ENCODE peak calls at places on chromosome 19, in eight cellular contexts. B is uterus, T is fibroblast of mammary gland, D is OCI-LY7, K is kidney epithelial cell, J is fibroblast of the aortic adventitia, U is K562, H is fibroblast of pulmonary artery. Y is an unnamed sample.

GRCh38 chr19:33390120-33390907 is 16.8 kb downstream of the CEBPG start:
- DNase-seq in B (peak; percentile 86), T (peak; percentile 20), D (no peak), K (no peak), J (peak; percentile 87), U (no peak), H (peak; percentile 68), Y (no peak)

GRCh38 chr19:10111405-10111811 is at the start of gene P2RY11:
- DNase-seq in B (no peak), T (no peak), D (no peak), K (no peak), J (no peak), U (peak; percentile 20), H (no peak), Y (no peak)

GRCh38 chr19:13026478-13026999 is 31.3 kb downstream of the NFIX start:
- DNase-seq in B (no peak), T (peak; percentile 63), D (no peak), K (peak; percentile 69), J (peak; percentile 57), U (no peak), H (peak; percentile 40), Y (no peak)

GRCh38 chr19:18330865-18331264 is 8.0 kb upstream of the LSM4 start:
- DNase-seq in B (no peak), T (no peak), D (no peak), K (no peak), J (no peak), U (no peak), H (no peak), Y (no peak)

GRCh38 chr19:32719611-32720059 is at the start of gene TDRD12:
- DNase-seq in B (no peak), T (no peak), D (no peak), K (no peak), J (no peak), U (no peak), H (no peak), Y (peak; percentile 6)

GRCh38 chr19:32387701-32388392 is 17.7 kb upstream of the DPY19L3 start:
- DNase-seq in B (peak; percentile 51), T (peak; percentile 85), D (no peak), K (no peak), J (peak; percentile 47), U (no peak), H (no peak), Y (peak; percentile 12)

GRCh38 chr19:33750587-33751385 is 45.9 kb upstream of the KCTD15 start:
- DNase-seq in B (no peak), T (no peak), D (no peak), K (no peak), J (no peak), U (no peak), H (no peak), Y (no peak)

GRCh38 chr19:42122691-42123607 is 9.3 kb downstream of the POU2F2 start:
- DNase-seq in B (no peak), T (no peak), D (peak; percentile 61), K (no peak), J (no peak), U (no peak), H (no peak), Y (no peak)

GRCh38 chr19:51887522-51888498 is at the start of gene ZNF577:
- DNase-seq in B (peak; percentile 86), T (peak; percentile 93), D (no peak), K (peak; percentile 55), J (peak; percentile 93), U (no peak), H (peak; percentile 95), Y (peak; percentile 95)

GRCh38 chr19:11067356-11068113 is 21.7 kb upstream of the LDLR start:
- DNase-seq in B (no peak), T (peak; percentile 53), D (no peak), K (no peak), J (no peak), U (no peak), H (no peak), Y (peak; percentile 60)

GRCh38 chr19:44746946-44747738 is 1.4 kb upstream of the BCL3 start:
- DNase-seq in B (peak; percentile 96), T (peak; percentile 96), D (peak; percentile 79), K (peak; percentile 60), J (peak; percentile 95), U (peak; percentile 93), H (peak; percentile 97), Y (peak; percentile 94)

GRCh38 chr19:22882797-22883196 is 50.7 kb downstream of the ZNF723 start:
- DNase-seq in B (no peak), T (peak; percentile 19), D (peak; percentile 68), K (no peak), J (peak; percentile 18), U (peak; percentile 34), H (peak; percentile 34), Y (peak; percentile 48)

GRCh38 chr19:6276447-6276846 is 3.3 kb downstream of the MLLT1 start:
- DNase-seq in B (peak; percentile 80), T (peak; percentile 89), D (no peak), K (no peak), J (peak; percentile 94), U (peak; percentile 94), H (peak; percentile 77), Y (peak; percentile 75)

GRCh38 chr19:14114439-14114838 is 3.1 kb downstream of the PRKACA start:
- DNase-seq in B (no peak), T (no peak), D (no peak), K (no peak), J (no peak), U (no peak), H (no peak), Y (no peak)

GRCh38 chr19:14112809-14113385 is 4.7 kb downstream of the PRKACA start:
- DNase-seq in B (no peak), T (no peak), D (no peak), K (no peak), J (peak; percentile 36), U (no peak), H (no peak), Y (no peak)

GRCh38 chr19:14114854-14115253 is 2.7 kb downstream of the PRKACA start:
- DNase-seq in B (no peak), T (peak; percentile 25), D (peak; percentile 57), K (no peak), J (no peak), U (peak; percentile 52), H (no peak), Y (peak; percentile 34)

GRCh38 chr19:14112051-14112808 is 5.3 kb downstream of the PRKACA start:
- DNase-seq in B (no peak), T (peak; percentile 44), D (no peak), K (no peak), J (peak; percentile 39), U (no peak), H (no peak), Y (no peak)

GRCh38 chr19:14113762-14114414 is 3.7 kb downstream of the PRKACA start:
- DNase-seq in B (no peak), T (no peak), D (peak; percentile 31), K (no peak), J (no peak), U (peak; percentile 91), H (no peak), Y (no peak)
- TF ChIP-seq CTCF in B (no peak), T (peak; percentile 31), D (peak; percentile 74), K (peak; percentile 30), J (peak; percentile 21), U (peak; percentile 97), H (peak; percentile 28), Y (peak; percentile 42)

DNA sequence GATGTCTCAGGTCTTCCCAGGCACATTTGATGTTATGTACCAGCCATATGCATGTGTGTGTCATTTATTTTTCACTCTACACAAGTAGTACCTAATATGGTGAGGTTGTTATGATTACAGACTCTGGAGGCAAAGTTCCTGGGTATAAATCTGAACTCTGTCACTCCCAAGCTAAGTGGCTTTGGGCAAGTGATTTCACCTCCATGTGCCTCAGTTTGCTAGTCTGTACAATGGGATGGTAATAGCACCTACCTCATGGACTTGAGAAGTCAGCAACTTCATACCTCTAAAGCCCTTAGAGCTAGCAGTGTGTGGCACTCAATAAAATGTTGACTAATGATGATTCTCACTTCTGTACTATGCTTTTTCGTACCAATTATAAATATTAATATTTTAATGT is 3.9 kb upstream of the CATSPERG start:
- DNase-seq in B (no peak), T (no peak), D (no peak), K (no peak), J (no peak), U (no peak), H (no peak), Y (no peak)
- H3K4me3 ChIP-seq in B (no peak overlapping the region), T (no peak overlapping the region), D (no peak overlapping the region), K (no peak overlapping the region), J (no peak overlapping the region), U (no peak overlapping the region), H (no peak overlapping the region), Y (no peak overlapping the region)

GRCh38 chr19:21474671-21475181 is 30.7 kb upstream of the ZNF429 start:
- DNase-seq in B (peak; percentile 63), T (peak; percentile 33), D (peak; percentile 89), K (peak; percentile 4), J (peak; percentile 4), U (no peak), H (peak; percentile 47), Y (peak; percentile 58)
- TF ChIP-seq CTCF in B (no peak), T (no peak), D (no peak), K (peak; percentile 5), J (no peak), U (no peak), H (no peak), Y (no peak)

GRCh38 chr19:54096642-54097106 is 3.9 kb downstream of the OSCAR start:
- DNase-seq in B (no peak), T (peak; percentile 57), D (peak; percentile 67), K (no peak), J (peak; percentile 59), U (peak; percentile 56), H (peak; percentile 54), Y (peak; percentile 58)

GRCh38 chr19:54094601-54095000 is 6.0 kb downstream of the OSCAR start:
- DNase-seq in B (no peak), T (no peak), D (no peak), K (no peak), J (no peak), U (no peak), H (no peak), Y (no peak)

GRCh38 chr19:54100560-54100959 is at the start of gene OSCAR:
- DNase-seq in B (no peak), T (no peak), D (no peak), K (no peak), J (peak; percentile 33), U (no peak), H (peak; percentile 18), Y (no peak)

DNA sequence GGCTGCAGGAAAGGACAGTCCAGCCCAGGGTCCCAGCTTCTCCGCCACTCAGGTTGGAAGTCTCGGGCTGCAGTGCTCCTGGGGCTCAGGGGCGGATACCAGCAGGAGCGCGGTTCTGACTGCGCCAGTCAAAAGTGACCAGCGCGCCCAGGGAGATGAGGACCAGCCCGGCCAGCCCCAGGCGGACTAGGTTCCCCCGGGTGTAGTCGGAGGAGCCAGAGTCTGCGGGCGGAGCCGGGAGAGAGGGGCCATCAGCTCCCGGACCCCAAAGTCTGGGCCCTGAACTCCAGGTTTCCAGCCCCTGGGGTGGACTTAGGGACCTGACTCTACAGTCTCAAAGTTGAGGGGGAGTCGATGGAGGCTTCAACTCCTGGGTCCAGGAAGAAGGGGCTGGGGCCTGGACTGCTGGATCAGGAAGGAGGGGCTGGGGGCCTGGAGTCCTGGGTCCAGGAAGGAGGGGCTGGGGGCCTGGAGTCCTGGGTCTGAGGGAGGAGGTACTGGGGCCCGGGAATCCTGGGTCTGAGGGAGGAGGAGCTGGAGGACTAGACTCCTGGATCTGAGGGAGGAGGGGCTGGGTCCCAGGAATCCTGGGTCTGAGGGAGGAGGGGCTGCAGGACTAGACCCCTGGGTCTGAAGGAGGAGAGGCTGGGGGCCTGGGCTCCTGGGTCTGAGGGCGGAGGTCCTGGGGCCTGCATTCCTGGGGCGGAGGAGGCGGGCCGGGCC is 5.3 kb downstream of the OSCAR start:
- DNase-seq in B (no peak), T (no peak), D (no peak), K (no peak), J (no peak), U (no peak), H (no peak), Y (no peak)
- H3K4me3 ChIP-seq in B (peak overlapping the region; percentile 29), T (no peak overlapping the region), D (peak overlapping the region; percentile 45), K (peak overlapping the region; percentile 27), J (peak overlapping the region; percentile 56), U (peak overlapping the region; percentile 16), H (peak overlapping the region; percentile 33), Y (peak overlapping the region; percentile 44)